ENCODE peak calls at places on chromosomes 5 and 9, in six cellular contexts. One of them, this sample, is unnamed.
A peak's percentile ranks its signal among the peaks of the same experiment; 100 is the strongest.

GRCh38 chr5:69364414-69364813 is 4.9 kb downstream of the AK6 start:
- DNase-seq in effector memory CD8-positive, alpha-beta T cell: no peak
- DNase-seq in GDM1: no peak
- DNase-seq in AG09319: no peak
- DNase-seq in fibroblast of the conjunctiva: no peak
- DNase-seq in Right ventricle myocardium superior: no peak
- DNase-seq in this sample: no peak

GRCh38 chr5:132915681-132916080 is 42.2 kb downstream of the LEAP2 start:
- DNase-seq in fibroblast of the conjunctiva: no peak
- DNase-seq in AG09319: no peak
- DNase-seq in Right ventricle myocardium superior: no peak
- DNase-seq in GDM1: no peak
- DNase-seq in effector memory CD8-positive, alpha-beta T cell: no peak
- DNase-seq in this sample: no peak

GRCh38 chr5:79318935-79319614 is 83.1 kb downstream of the JMY start:
- DNase-seq in fibroblast of the conjunctiva: peak; percentile 90
- DNase-seq in GDM1: no peak
- DNase-seq in effector memory CD8-positive, alpha-beta T cell: no peak
- DNase-seq in AG09319: peak; percentile 60
- DNase-seq in Right ventricle myocardium superior: no peak
- DNase-seq in this sample: peak; percentile 75

GRCh38 chr5:43275391-43275790 is 37.8 kb downstream of the HMGCS1 start:
- DNase-seq in GDM1: no peak
- DNase-seq in Right ventricle myocardium superior: peak; percentile 66
- DNase-seq in effector memory CD8-positive, alpha-beta T cell: no peak
- DNase-seq in fibroblast of the conjunctiva: no peak
- DNase-seq in AG09319: no peak
- DNase-seq in this sample: no peak

GRCh38 chr5:16808021-16808420 is 128.1 kb downstream of the MYO10 start:
- DNase-seq in Right ventricle myocardium superior: no peak
- DNase-seq in effector memory CD8-positive, alpha-beta T cell: no peak
- DNase-seq in fibroblast of the conjunctiva: no peak
- DNase-seq in GDM1: no peak
- DNase-seq in AG09319: no peak
- DNase-seq in this sample: no peak

GRCh38 chr9:35661756-35662350 is 3.1 kb downstream of the ARHGEF39 start:
- DNase-seq in fibroblast of the conjunctiva: no peak
- DNase-seq in effector memory CD8-positive, alpha-beta T cell: peak; percentile 43
- DNase-seq in GDM1: no peak
- DNase-seq in Right ventricle myocardium superior: no peak
- DNase-seq in AG09319: no peak
- DNase-seq in this sample: no peak

GRCh38 chr5:141649056-141649688 is 2.0 kb downstream of the FCHSD1 start:
- DNase-seq in fibroblast of the conjunctiva: no peak
- DNase-seq in GDM1: no peak
- DNase-seq in AG09319: no peak
- DNase-seq in Right ventricle myocardium superior: no peak
- DNase-seq in effector memory CD8-positive, alpha-beta T cell: no peak
- DNase-seq in this sample: no peak

GRCh38 chr5:144510845-144511580 is 340.3 kb downstream of the KCTD16 start:
- DNase-seq in fibroblast of the conjunctiva: no peak
- DNase-seq in effector memory CD8-positive, alpha-beta T cell: no peak
- DNase-seq in GDM1: no peak
- DNase-seq in Right ventricle myocardium superior: no peak
- DNase-seq in AG09319: no peak
- DNase-seq in this sample: no peak

GRCh38 chr5:30676223-30676840 is 517.2 kb upstream of the CDH6 start:
- DNase-seq in effector memory CD8-positive, alpha-beta T cell: no peak
- DNase-seq in fibroblast of the conjunctiva: no peak
- DNase-seq in Right ventricle myocardium superior: no peak
- DNase-seq in GDM1: no peak
- DNase-seq in AG09319: no peak
- DNase-seq in this sample: no peak

GRCh38 chr5:14268738-14269137 is 125.6 kb downstream of the TRIO start:
- DNase-seq in AG09319: no peak
- DNase-seq in GDM1: no peak
- DNase-seq in effector memory CD8-positive, alpha-beta T cell: no peak
- DNase-seq in Right ventricle myocardium superior: no peak
- DNase-seq in fibroblast of the conjunctiva: peak; percentile 30
- DNase-seq in this sample: no peak

GRCh38 chr5:175670358-175670757 is 12.5 kb downstream of the HRH2 start:
- DNase-seq in Right ventricle myocardium superior: no peak
- DNase-seq in GDM1: no peak
- DNase-seq in AG09319: no peak
- DNase-seq in effector memory CD8-positive, alpha-beta T cell: no peak
- DNase-seq in fibroblast of the conjunctiva: no peak
- DNase-seq in this sample: no peak

GRCh38 chr9:106861585-106862114 is 1.3 kb upstream of the ZNF462 start:
- DNase-seq in effector memory CD8-positive, alpha-beta T cell: no peak
- DNase-seq in Right ventricle myocardium superior: no peak
- DNase-seq in GDM1: no peak
- DNase-seq in AG09319: no peak
- DNase-seq in fibroblast of the conjunctiva: no peak
- DNase-seq in this sample: no peak

GRCh38 chr5:139971202-139971725 is 71.8 kb downstream of the NRG2 start:
- DNase-seq in Right ventricle myocardium superior: no peak
- DNase-seq in AG09319: no peak
- DNase-seq in effector memory CD8-positive, alpha-beta T cell: no peak
- DNase-seq in fibroblast of the conjunctiva: no peak
- DNase-seq in GDM1: no peak
- DNase-seq in this sample: no peak

GRCh38 chr5:89480406-89481007 is 597.5 kb upstream of the MEF2C start:
- DNase-seq in AG09319: no peak
- DNase-seq in Right ventricle myocardium superior: no peak
- DNase-seq in effector memory CD8-positive, alpha-beta T cell: no peak
- DNase-seq in GDM1: no peak
- DNase-seq in fibroblast of the conjunctiva: no peak
- DNase-seq in this sample: no peak

GRCh38 chr5:15290953-15291352 is 209.0 kb upstream of the FBXL7 start:
- DNase-seq in fibroblast of the conjunctiva: no peak
- DNase-seq in Right ventricle myocardium superior: no peak
- DNase-seq in AG09319: no peak
- DNase-seq in effector memory CD8-positive, alpha-beta T cell: no peak
- DNase-seq in GDM1: no peak
- DNase-seq in this sample: no peak

GRCh38 chr9:8382266-8382665 is 582.7 kb upstream of the DMAC1 start:
- DNase-seq in Right ventricle myocardium superior: no peak
- DNase-seq in AG09319: no peak
- DNase-seq in fibroblast of the conjunctiva: no peak
- DNase-seq in effector memory CD8-positive, alpha-beta T cell: no peak
- DNase-seq in GDM1: no peak
- DNase-seq in this sample: no peak

GRCh38 chr5:78530342-78531096 is 118.1 kb downstream of the LHFPL2 start:
- DNase-seq in AG09319: no peak
- DNase-seq in effector memory CD8-positive, alpha-beta T cell: no peak
- DNase-seq in Right ventricle myocardium superior: no peak
- DNase-seq in GDM1: no peak
- DNase-seq in fibroblast of the conjunctiva: no peak
- DNase-seq in this sample: no peak

GRCh38 chr5:19987594-19988345 is at the start of gene CDH18:
- DNase-seq in fibroblast of the conjunctiva: peak; percentile 28
- DNase-seq in effector memory CD8-positive, alpha-beta T cell: no peak
- DNase-seq in GDM1: no peak
- DNase-seq in Right ventricle myocardium superior: peak; percentile 50
- DNase-seq in AG09319: no peak
- DNase-seq in this sample: no peak

GRCh38 chr5:177988989-177989625 is 6.9 kb downstream of the PROP1 start:
- DNase-seq in GDM1: no peak
- DNase-seq in AG09319: no peak
- DNase-seq in effector memory CD8-positive, alpha-beta T cell: no peak
- DNase-seq in fibroblast of the conjunctiva: no peak
- DNase-seq in Right ventricle myocardium superior: no peak
- DNase-seq in this sample: no peak

GRCh38 chr5:124193371-124193789 is 553.1 kb downstream of the ZNF608 start:
- DNase-seq in fibroblast of the conjunctiva: peak; percentile 84
- DNase-seq in Right ventricle myocardium superior: no peak
- DNase-seq in AG09319: peak; percentile 27
- DNase-seq in GDM1: no peak
- DNase-seq in effector memory CD8-positive, alpha-beta T cell: no peak
- DNase-seq in this sample: peak; percentile 32

GRCh38 chr5:142655339-142656267 is 30.3 kb downstream of the FGF1 start:
- DNase-seq in effector memory CD8-positive, alpha-beta T cell: peak; percentile 64
- DNase-seq in Right ventricle myocardium superior: peak; percentile 93
- DNase-seq in fibroblast of the conjunctiva: peak; percentile 61
- DNase-seq in GDM1: peak; percentile 38
- DNase-seq in AG09319: peak; percentile 53
- DNase-seq in this sample: peak; percentile 50

GRCh38 chr5:159104058-159104651 is 4.4 kb upstream of the EBF1 start:
- DNase-seq in Right ventricle myocardium superior: peak; percentile 47
- DNase-seq in GDM1: no peak
- DNase-seq in AG09319: no peak
- DNase-seq in fibroblast of the conjunctiva: no peak
- DNase-seq in effector memory CD8-positive, alpha-beta T cell: no peak
- DNase-seq in this sample: no peak

GRCh38 chr5:151036556-151036955 is 16.2 kb downstream of the GPX3 start:
- DNase-seq in fibroblast of the conjunctiva: no peak
- DNase-seq in effector memory CD8-positive, alpha-beta T cell: no peak
- DNase-seq in Right ventricle myocardium superior: no peak
- DNase-seq in AG09319: no peak
- DNase-seq in GDM1: no peak
- DNase-seq in this sample: no peak

GRCh38 chr5:147857302-147858129 is 21.0 kb upstream of the SCGB3A2 start:
- DNase-seq in Right ventricle myocardium superior: peak; percentile 41
- DNase-seq in GDM1: peak; percentile 3
- DNase-seq in effector memory CD8-positive, alpha-beta T cell: peak; percentile 38
- DNase-seq in AG09319: peak; percentile 4
- DNase-seq in fibroblast of the conjunctiva: peak; percentile 20
- DNase-seq in this sample: peak; percentile 21

GRCh38 chr5:77545285-77545684 is 53.2 kb upstream of the WDR41 start:
- DNase-seq in AG09319: no peak
- DNase-seq in fibroblast of the conjunctiva: no peak
- DNase-seq in effector memory CD8-positive, alpha-beta T cell: no peak
- DNase-seq in GDM1: no peak
- DNase-seq in Right ventricle myocardium superior: no peak
- DNase-seq in this sample: no peak

GRCh38 chr9:121975801-121976277 is 117.3 kb downstream of the TTLL11 start:
- DNase-seq in effector memory CD8-positive, alpha-beta T cell: no peak
- DNase-seq in GDM1: no peak
- DNase-seq in fibroblast of the conjunctiva: no peak
- DNase-seq in AG09319: no peak
- DNase-seq in Right ventricle myocardium superior: no peak
- DNase-seq in this sample: no peak

GRCh38 chr5:126419102-126419501 is 4.1 kb upstream of the GRAMD2B start:
- DNase-seq in fibroblast of the conjunctiva: no peak
- DNase-seq in effector memory CD8-positive, alpha-beta T cell: no peak
- DNase-seq in AG09319: no peak
- DNase-seq in Right ventricle myocardium superior: no peak
- DNase-seq in GDM1: no peak
- DNase-seq in this sample: no peak

GRCh38 chr9:95515272-95516113 is 1.3 kb downstream of the PTCH1 start:
- DNase-seq in effector memory CD8-positive, alpha-beta T cell: peak; percentile 23
- DNase-seq in GDM1: no peak
- DNase-seq in AG09319: no peak
- DNase-seq in Right ventricle myocardium superior: no peak
- DNase-seq in fibroblast of the conjunctiva: no peak
- DNase-seq in this sample: no peak

GRCh38 chr5:177496111-177497010 is 1.0 kb downstream of the PDLIM7 start:
- DNase-seq in effector memory CD8-positive, alpha-beta T cell: no peak
- DNase-seq in AG09319: peak; percentile 91
- DNase-seq in Right ventricle myocardium superior: peak; percentile 83
- DNase-seq in fibroblast of the conjunctiva: peak; percentile 91
- DNase-seq in GDM1: peak; percentile 56
- DNase-seq in this sample: peak; percentile 73